ENCODE peak calls at places on chromosomes 3 and 15, in eight cellular contexts. N, M, A, Q, U, I, T and V are unnamed samples.

GRCh38 chr3:179653777-179654117 is 907 bp downstream of the USP13 start:
- DNase-seq in N (no peak), M (no peak), A (no peak), Q (no peak), U (no peak), I (peak), T (no peak), V (no peak)

GRCh38 chr3:127589600-127590281 is 792 bp downstream of the TPRA1 start:
- DNase-seq in N (no peak), M (no peak), A (no peak), Q (no peak), U (peak), I (no peak), T (peak), V (no peak)

GRCh38 chr3:112341386-112341785 is 8.4 kb downstream of the CD200 start:
- DNase-seq in N (no peak), M (no peak), A (no peak), Q (no peak), U (no peak), I (no peak), T (no peak), V (no peak)

GRCh38 chr15:64096486-64097431 is 977 bp downstream of the SNX1 start:
- DNase-seq in N (no peak), M (peak), A (no peak), Q (peak), U (peak), I (no peak), T (no peak), V (no peak)

GRCh38 chr3:160564205-160564922 is 1.0 kb downstream of the KPNA4 start:
- DNase-seq in N (peak), M (no peak), A (no peak), Q (peak), U (no peak), I (no peak), T (peak), V (no peak)

GRCh38 chr15:77634266-77634962 is 1.7 kb upstream of the LINGO1 start:
- DNase-seq in N (peak), M (peak), A (peak), Q (peak), U (peak), I (peak), T (peak), V (no peak)

GRCh38 chr15:61527836-61528589 is 298.9 kb upstream of the RORA start:
- DNase-seq in N (no peak), M (no peak), A (no peak), Q (peak), U (no peak), I (no peak), T (no peak), V (no peak)

GRCh38 chr3:14333215-14333614 is 69.2 kb upstream of the SLC6A6 start:
- DNase-seq in N (no peak), M (no peak), A (no peak), Q (no peak), U (no peak), I (no peak), T (no peak), V (no peak)

GRCh38 chr3:109729111-109729510 is 391.8 kb upstream of the DPPA4 start:
- DNase-seq in N (no peak), M (no peak), A (no peak), Q (no peak), U (no peak), I (no peak), T (no peak), V (no peak)

GRCh38 chr3:183518446-183519185 is 36.9 kb downstream of the KLHL6 start:
- DNase-seq in N (no peak), M (no peak), A (no peak), Q (peak), U (no peak), I (no peak), T (no peak), V (no peak)